ENCODE peak calls at places on chromosomes 13 and 19, in five cellular contexts. One of them, this sample, is unnamed.

GRCh38 chr13:79749985-79750551 is 269.1 kb downstream of the NDFIP2 start:
- DNase-seq in AG04450: peak
- DNase-seq in choroid plexus epithelial cell: peak
- DNase-seq in tibial artery: peak
- DNase-seq in uterus: peak
- DNase-seq in this sample: peak

GRCh38 chr13:78401833-78402232 is 201.5 kb downstream of the POU4F1 start:
- DNase-seq in tibial artery: no peak
- DNase-seq in AG04450: no peak
- DNase-seq in choroid plexus epithelial cell: no peak
- DNase-seq in uterus: no peak
- DNase-seq in this sample: no peak

GRCh38 chr13:95624020-95624419 is 20.5 kb downstream of the DZIP1 start:
- DNase-seq in choroid plexus epithelial cell: peak
- DNase-seq in AG04450: no peak
- DNase-seq in uterus: peak
- DNase-seq in tibial artery: no peak
- DNase-seq in this sample: peak

GRCh38 chr13:80558074-80558473 is 217.1 kb upstream of the SPRY2 start:
- DNase-seq in tibial artery: no peak
- DNase-seq in choroid plexus epithelial cell: no peak
- DNase-seq in AG04450: no peak
- DNase-seq in uterus: no peak
- DNase-seq in this sample: no peak

GRCh38 chr13:97223711-97224461 is 1.8 kb downstream of the MBNL2 start:
- DNase-seq in uterus: peak
- DNase-seq in tibial artery: peak
- DNase-seq in choroid plexus epithelial cell: peak
- DNase-seq in AG04450: peak
- DNase-seq in this sample: peak

GRCh38 chr13:110536006-110536693 is 25.4 kb downstream of the RAB20 start:
- DNase-seq in uterus: no peak
- DNase-seq in tibial artery: peak
- DNase-seq in choroid plexus epithelial cell: no peak
- DNase-seq in AG04450: no peak
- DNase-seq in this sample: no peak

GRCh38 chr19:38142176-38143035 is 81.6 kb downstream of the DPF1 start:
- DNase-seq in tibial artery: no peak
- DNase-seq in choroid plexus epithelial cell: peak
- DNase-seq in uterus: peak
- DNase-seq in AG04450: no peak
- DNase-seq in this sample: peak

GRCh38 chr13:101626925-101627555 is 174.6 kb downstream of the ITGBL1 start:
- DNase-seq in AG04450: no peak
- DNase-seq in tibial artery: no peak
- DNase-seq in uterus: no peak
- DNase-seq in choroid plexus epithelial cell: peak
- DNase-seq in this sample: no peak

GRCh38 chr19:2665103-2665502 is 37.4 kb downstream of the GNG7 start:
- DNase-seq in choroid plexus epithelial cell: no peak
- DNase-seq in tibial artery: no peak
- DNase-seq in uterus: no peak
- DNase-seq in AG04450: no peak
- DNase-seq in this sample: no peak

GRCh38 chr13:46795321-46795720 is 1.6 kb downstream of the ESD start:
- DNase-seq in uterus: no peak
- DNase-seq in tibial artery: no peak
- DNase-seq in AG04450: no peak
- DNase-seq in choroid plexus epithelial cell: no peak
- DNase-seq in this sample: no peak

GRCh38 chr13:112885242-112885781 is 83.7 kb upstream of the MCF2L start:
- DNase-seq in tibial artery: no peak
- DNase-seq in uterus: no peak
- DNase-seq in choroid plexus epithelial cell: no peak
- DNase-seq in AG04450: no peak
- DNase-seq in this sample: no peak

GRCh38 chr19:11238781-11239376 is 540 bp upstream of the ANGPTL8 start:
- DNase-seq in tibial artery: no peak
- DNase-seq in AG04450: no peak
- DNase-seq in choroid plexus epithelial cell: no peak
- DNase-seq in uterus: no peak
- DNase-seq in this sample: no peak

GRCh38 chr19:55494172-55494761 is 6.0 kb downstream of the SSC5D start:
- DNase-seq in choroid plexus epithelial cell: peak
- DNase-seq in tibial artery: no peak
- DNase-seq in AG04450: no peak
- DNase-seq in uterus: peak
- DNase-seq in this sample: peak

GRCh38 chr13:103067751-103068563 is 1.7 kb upstream of the SLC10A2 start:
- DNase-seq in uterus: no peak
- DNase-seq in AG04450: no peak
- DNase-seq in choroid plexus epithelial cell: no peak
- DNase-seq in tibial artery: no peak
- DNase-seq in this sample: no peak

GRCh38 chr19:4303778-4304508 is 455 bp upstream of the FSD1 start:
- DNase-seq in AG04450: no peak
- DNase-seq in choroid plexus epithelial cell: no peak
- DNase-seq in uterus: no peak
- DNase-seq in tibial artery: no peak
- DNase-seq in this sample: no peak

GRCh38 chr19:1064661-1065605 is 2.0 kb upstream of the ARHGAP45 start:
- DNase-seq in choroid plexus epithelial cell: peak
- DNase-seq in uterus: no peak
- DNase-seq in tibial artery: peak
- DNase-seq in AG04450: no peak
- DNase-seq in this sample: peak

GRCh38 chr19:3031607-3031867 is 2.5 kb upstream of the TLE2 start:
- DNase-seq in uterus: no peak
- DNase-seq in tibial artery: no peak
- DNase-seq in choroid plexus epithelial cell: no peak
- DNase-seq in AG04450: no peak
- DNase-seq in this sample: no peak

GRCh38 chr13:106156468-106156867 is 379.0 kb downstream of the EFNB2 start:
- DNase-seq in tibial artery: no peak
- DNase-seq in AG04450: peak
- DNase-seq in choroid plexus epithelial cell: peak
- DNase-seq in uterus: peak
- DNase-seq in this sample: peak

GRCh38 chr19:15810335-15810734 is 5.1 kb downstream of the OR10H1 start:
- DNase-seq in choroid plexus epithelial cell: no peak
- DNase-seq in AG04450: no peak
- DNase-seq in tibial artery: no peak
- DNase-seq in uterus: no peak
- DNase-seq in this sample: peak
- TF ChIP-seq CTCF in choroid plexus epithelial cell: no peak
- TF ChIP-seq CTCF in AG04450: no peak
- TF ChIP-seq CTCF in tibial artery: peak
- TF ChIP-seq CTCF in uterus: peak
- TF ChIP-seq CTCF in this sample: no peak

GRCh38 chr19:47569331-47569730 is 3.6 kb downstream of the ZNF541 start:
- DNase-seq in tibial artery: no peak
- DNase-seq in choroid plexus epithelial cell: no peak
- DNase-seq in uterus: no peak
- DNase-seq in AG04450: no peak
- DNase-seq in this sample: no peak

GRCh38 chr19:47573076-47574026 is at the start of gene ZNF541:
- DNase-seq in uterus: peak
- DNase-seq in tibial artery: peak
- DNase-seq in AG04450: no peak
- DNase-seq in choroid plexus epithelial cell: peak
- DNase-seq in this sample: peak

GRCh38 chr19:47572635-47573034 is 313 bp downstream of the ZNF541 start:
- DNase-seq in tibial artery: no peak
- DNase-seq in choroid plexus epithelial cell: no peak
- DNase-seq in uterus: no peak
- DNase-seq in AG04450: no peak
- DNase-seq in this sample: no peak
- H3K4me3 ChIP-seq in tibial artery: peak
- H3K4me3 ChIP-seq in choroid plexus epithelial cell: no peak
- H3K4me3 ChIP-seq in uterus: no peak
- H3K4me3 ChIP-seq in AG04450: no peak
- H3K4me3 ChIP-seq in this sample: no peak

GRCh38 chr19:40807147-40808020 is 8.4 kb downstream of the EGLN2 start:
- DNase-seq in tibial artery: no peak
- DNase-seq in uterus: peak
- DNase-seq in AG04450: no peak
- DNase-seq in choroid plexus epithelial cell: peak
- DNase-seq in this sample: no peak
- TF ChIP-seq CTCF in tibial artery: no peak
- TF ChIP-seq CTCF in uterus: no peak
- TF ChIP-seq CTCF in AG04450: peak
- TF ChIP-seq CTCF in choroid plexus epithelial cell: peak
- TF ChIP-seq CTCF in this sample: peak

GRCh38 chr19:5646703-5647102 is 23.8 kb downstream of the SAFB start:
- DNase-seq in choroid plexus epithelial cell: no peak
- DNase-seq in tibial artery: no peak
- DNase-seq in uterus: no peak
- DNase-seq in AG04450: no peak
- DNase-seq in this sample: no peak

GRCh38 chr19:5651361-5651760 is 28.5 kb downstream of the SAFB start:
- DNase-seq in tibial artery: no peak
- DNase-seq in choroid plexus epithelial cell: no peak
- DNase-seq in uterus: no peak
- DNase-seq in AG04450: no peak
- DNase-seq in this sample: no peak

GRCh38 chr19:5645409-5645808 is 22.5 kb downstream of the SAFB start:
- DNase-seq in AG04450: no peak
- DNase-seq in choroid plexus epithelial cell: no peak
- DNase-seq in tibial artery: no peak
- DNase-seq in uterus: no peak
- DNase-seq in this sample: no peak

GRCh38 chr19:5652261-5652660 is 28.1 kb downstream of the MICOS13 start:
- DNase-seq in AG04450: no peak
- DNase-seq in choroid plexus epithelial cell: no peak
- DNase-seq in tibial artery: no peak
- DNase-seq in uterus: no peak
- DNase-seq in this sample: no peak

GRCh38 chr19:5648464-5648863 is 25.6 kb downstream of the SAFB start:
- DNase-seq in tibial artery: no peak
- DNase-seq in choroid plexus epithelial cell: no peak
- DNase-seq in AG04450: no peak
- DNase-seq in uterus: no peak
- DNase-seq in this sample: no peak
- H3K4me3 ChIP-seq in tibial artery: no peak
- H3K4me3 ChIP-seq in choroid plexus epithelial cell: no peak
- H3K4me3 ChIP-seq in AG04450: no peak
- H3K4me3 ChIP-seq in uterus: no peak
- H3K4me3 ChIP-seq in this sample: no peak

DNA sequence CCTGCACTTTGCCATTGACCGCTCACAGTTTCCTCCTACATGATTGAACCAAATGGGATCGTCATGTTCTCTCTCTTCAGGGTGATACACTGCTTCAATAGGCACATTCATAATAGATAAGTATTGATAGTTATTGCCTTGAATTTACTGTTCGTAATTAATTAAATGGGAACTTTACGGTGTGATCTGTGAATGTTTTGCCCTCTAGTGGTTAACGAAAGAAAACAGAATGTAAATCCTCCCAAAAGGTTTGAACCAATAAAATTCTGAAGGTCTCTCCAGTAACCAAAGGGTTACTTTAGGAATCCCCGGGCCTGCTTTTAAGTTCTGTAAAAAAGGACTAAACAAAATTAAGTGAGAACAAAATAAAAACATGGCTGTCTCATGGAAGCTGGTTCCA is 389.3 kb downstream of the DACH1 start:
- DNase-seq in uterus: no peak
- DNase-seq in tibial artery: no peak
- DNase-seq in choroid plexus epithelial cell: peak
- DNase-seq in AG04450: no peak
- DNase-seq in this sample: peak
- TF ChIP-seq CTCF in uterus: no peak
- TF ChIP-seq CTCF in tibial artery: no peak
- TF ChIP-seq CTCF in choroid plexus epithelial cell: peak
- TF ChIP-seq CTCF in AG04450: peak
- TF ChIP-seq CTCF in this sample: peak

GRCh38 chr13:22915442-22916082 is 265.2 kb upstream of the SGCG start:
- DNase-seq in choroid plexus epithelial cell: peak
- DNase-seq in uterus: peak
- DNase-seq in tibial artery: no peak
- DNase-seq in AG04450: no peak
- DNase-seq in this sample: peak
- H3K4me3 ChIP-seq in choroid plexus epithelial cell: peak
- H3K4me3 ChIP-seq in uterus: peak
- H3K4me3 ChIP-seq in tibial artery: peak
- H3K4me3 ChIP-seq in AG04450: peak
- H3K4me3 ChIP-seq in this sample: peak

DNA sequence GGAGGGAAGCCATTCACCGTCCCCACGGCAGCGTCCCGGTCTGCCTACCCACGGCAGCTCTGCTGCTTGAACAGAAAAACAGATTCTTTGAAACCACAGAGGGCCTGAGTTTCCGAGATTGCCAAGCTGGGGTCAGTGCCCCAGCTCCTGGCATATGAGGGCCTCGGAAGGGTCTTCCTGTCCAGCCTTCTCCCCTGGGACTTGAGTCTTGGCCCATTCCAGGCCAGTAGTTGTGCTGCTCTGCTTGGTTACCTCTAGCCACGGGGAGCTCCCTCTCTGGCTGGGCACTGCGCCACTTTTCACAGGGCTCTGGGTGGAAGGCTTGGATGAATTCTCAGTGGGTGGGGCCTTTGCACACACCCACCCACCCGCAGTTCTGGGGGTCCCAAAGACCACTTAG is 8.6 kb upstream of the SPIB start:
- DNase-seq in tibial artery: no peak
- DNase-seq in choroid plexus epithelial cell: no peak
- DNase-seq in uterus: no peak
- DNase-seq in AG04450: no peak
- DNase-seq in this sample: no peak
- TF ChIP-seq CTCF in tibial artery: no peak
- TF ChIP-seq CTCF in choroid plexus epithelial cell: no peak
- TF ChIP-seq CTCF in uterus: no peak
- TF ChIP-seq CTCF in AG04450: no peak
- TF ChIP-seq CTCF in this sample: no peak

This sample was measured in cardiac fibroblast.